ENCODE peak calls at places on chromosomes 3 and 15, in four cellular contexts. P is ovary, Z is fibroblast of lung, A is NCI-H345. H is an unnamed sample.

GRCh38 chr3:15325228-15325627 is 7.2 kb downstream of the SH3BP5 start:
- DNase-seq in P (peak), Z (no peak), A (no peak), H (no peak)

GRCh38 chr3:160885791-160886286 is 129.8 kb downstream of the PPM1L start:
- DNase-seq in P (peak), Z (peak), A (peak), H (peak)

GRCh38 chr3:167031364-167032049 is 348.6 kb downstream of the ZBBX start:
- DNase-seq in P (no peak), Z (no peak), A (no peak), H (no peak)

GRCh38 chr3:32780735-32781210 is 37.0 kb upstream of the TRIM71 start:
- DNase-seq in P (peak), Z (peak), A (peak), H (no peak)

GRCh38 chr15:100759698-100760356 is 119.8 kb upstream of the ALDH1A3 start:
- DNase-seq in P (no peak), Z (peak), A (no peak), H (no peak)

GRCh38 chr15:52649686-52650085 is 29.5 kb downstream of the ATOSA start:
- DNase-seq in P (no peak), Z (no peak), A (no peak), H (no peak)

GRCh38 chr15:92393287-92393993 is at the start of gene ST8SIA2:
- DNase-seq in P (no peak), Z (peak), A (peak), H (peak)

GRCh38 chr3:89000886-89001285 is 106.5 kb upstream of the EPHA3 start:
- DNase-seq in P (no peak), Z (peak), A (no peak), H (no peak)

GRCh38 chr3:66425032-66425431 is 75.8 kb downstream of the LRIG1 start:
- DNase-seq in P (peak), Z (peak), A (no peak), H (no peak)

GRCh38 chr3:161139686-161140085 is 34.5 kb upstream of the B3GALNT1 start:
- DNase-seq in P (no peak), Z (no peak), A (no peak), H (no peak)

GRCh38 chr3:73727854-73728253 is 103.1 kb upstream of the PDZRN3 start:
- DNase-seq in P (no peak), Z (no peak), A (no peak), H (no peak)

GRCh38 chr3:128835096-128835495 is 44.3 kb upstream of the ACAD9 start:
- DNase-seq in P (no peak), Z (no peak), A (no peak), H (no peak)

GRCh38 chr3:12253944-12254343 is 34.9 kb upstream of the PPARG start:
- DNase-seq in P (no peak), Z (no peak), A (no peak), H (no peak)

GRCh38 chr15:101258238-101259144 is 6.6 kb upstream of the CHSY1 start:
- DNase-seq in P (peak), Z (peak), A (peak), H (peak)

GRCh38 chr3:159734681-159735080 is 254.0 kb upstream of the IL12A start:
- DNase-seq in P (no peak), Z (no peak), A (no peak), H (no peak)

H was measured in NCI-H2171.